ENCODE peak calls at places on chromosomes 16 and 17, in eight cellular contexts. One of them, this sample, is unnamed.

GRCh38 chr16:27920391-27920891 is 143.1 kb downstream of the GSG1L start:
- DNase-seq in uterus: no peak
- DNase-seq in head of caudate nucleus: peak; percentile 28
- DNase-seq in H7: peak; percentile 78
- DNase-seq in Right ventricle myocardium inferior: no peak
- DNase-seq in CD4-positive, CD25-positive, alpha-beta regulatory T cell: no peak
- DNase-seq in fibroblast of mammary gland: no peak
- DNase-seq in activated naive CD4-positive, alpha-beta T cell treated with anti-CD3 and anti-CD28 coated beads, Interleukin-2, amount 10 ng/mL, durations not matched to agents 7 days and 5 days: no peak
- DNase-seq in this sample: no peak

GRCh38 chr17:58378895-58379824 is 27.2 kb upstream of the SUPT4H1 start:
- DNase-seq in uterus: no peak
- DNase-seq in head of caudate nucleus: no peak
- DNase-seq in H7: no peak
- DNase-seq in Right ventricle myocardium inferior: no peak
- DNase-seq in CD4-positive, CD25-positive, alpha-beta regulatory T cell: no peak
- DNase-seq in fibroblast of mammary gland: no peak
- DNase-seq in activated naive CD4-positive, alpha-beta T cell treated with anti-CD3 and anti-CD28 coated beads, Interleukin-2, amount 10 ng/mL, durations not matched to agents 7 days and 5 days: peak; percentile 35
- DNase-seq in this sample: no peak

GRCh38 chr17:75589017-75589918 is 1.7 kb downstream of the MYO15B start:
- DNase-seq in uterus: peak; percentile 97
- DNase-seq in head of caudate nucleus: peak; percentile 96
- DNase-seq in H7: peak; percentile 100
- DNase-seq in Right ventricle myocardium inferior: peak; percentile 99
- DNase-seq in CD4-positive, CD25-positive, alpha-beta regulatory T cell: peak; percentile 92
- DNase-seq in fibroblast of mammary gland: peak; percentile 56
- DNase-seq in activated naive CD4-positive, alpha-beta T cell treated with anti-CD3 and anti-CD28 coated beads, Interleukin-2, amount 10 ng/mL, durations not matched to agents 7 days and 5 days: peak; percentile 98
- DNase-seq in this sample: peak; percentile 86

GRCh38 chr17:15782809-15783208 is 50.7 kb downstream of the TBC1D26 start:
- DNase-seq in uterus: peak; percentile 68
- DNase-seq in head of caudate nucleus: peak; percentile 3
- DNase-seq in H7: peak; percentile 38
- DNase-seq in Right ventricle myocardium inferior: peak; percentile 85
- DNase-seq in CD4-positive, CD25-positive, alpha-beta regulatory T cell: no peak
- DNase-seq in fibroblast of mammary gland: peak; percentile 43
- DNase-seq in activated naive CD4-positive, alpha-beta T cell treated with anti-CD3 and anti-CD28 coated beads, Interleukin-2, amount 10 ng/mL, durations not matched to agents 7 days and 5 days: peak; percentile 23
- DNase-seq in this sample: no peak

GRCh38 chr17:82193520-82194236 is 19.0 kb downstream of the CCDC57 start:
- DNase-seq in uterus: no peak
- DNase-seq in head of caudate nucleus: no peak
- DNase-seq in H7: no peak
- DNase-seq in Right ventricle myocardium inferior: no peak
- DNase-seq in CD4-positive, CD25-positive, alpha-beta regulatory T cell: no peak
- DNase-seq in fibroblast of mammary gland: no peak
- DNase-seq in activated naive CD4-positive, alpha-beta T cell treated with anti-CD3 and anti-CD28 coated beads, Interleukin-2, amount 10 ng/mL, durations not matched to agents 7 days and 5 days: no peak
- DNase-seq in this sample: no peak

GRCh38 chr17:68468785-68469184 is 11.5 kb upstream of the WIPI1 start:
- DNase-seq in uterus: no peak
- DNase-seq in head of caudate nucleus: no peak
- DNase-seq in H7: no peak
- DNase-seq in Right ventricle myocardium inferior: no peak
- DNase-seq in CD4-positive, CD25-positive, alpha-beta regulatory T cell: no peak
- DNase-seq in fibroblast of mammary gland: no peak
- DNase-seq in activated naive CD4-positive, alpha-beta T cell treated with anti-CD3 and anti-CD28 coated beads, Interleukin-2, amount 10 ng/mL, durations not matched to agents 7 days and 5 days: no peak
- DNase-seq in this sample: no peak

GRCh38 chr17:76039121-76039520 is 12.0 kb upstream of the EVPL start:
- DNase-seq in uterus: no peak
- DNase-seq in head of caudate nucleus: no peak
- DNase-seq in H7: peak; percentile 8
- DNase-seq in Right ventricle myocardium inferior: no peak
- DNase-seq in CD4-positive, CD25-positive, alpha-beta regulatory T cell: no peak
- DNase-seq in fibroblast of mammary gland: peak; percentile 35
- DNase-seq in activated naive CD4-positive, alpha-beta T cell treated with anti-CD3 and anti-CD28 coated beads, Interleukin-2, amount 10 ng/mL, durations not matched to agents 7 days and 5 days: no peak
- DNase-seq in this sample: no peak

GRCh38 chr17:12990041-12990808 is 27.6 kb downstream of the ELAC2 start:
- DNase-seq in uterus: no peak
- DNase-seq in head of caudate nucleus: no peak
- DNase-seq in H7: no peak
- DNase-seq in Right ventricle myocardium inferior: peak; percentile 85
- DNase-seq in CD4-positive, CD25-positive, alpha-beta regulatory T cell: no peak
- DNase-seq in fibroblast of mammary gland: no peak
- DNase-seq in activated naive CD4-positive, alpha-beta T cell treated with anti-CD3 and anti-CD28 coated beads, Interleukin-2, amount 10 ng/mL, durations not matched to agents 7 days and 5 days: no peak
- DNase-seq in this sample: no peak

GRCh38 chr16:14097182-14097951 is 26.2 kb downstream of the MRTFB start:
- DNase-seq in uterus: no peak
- DNase-seq in head of caudate nucleus: no peak
- DNase-seq in H7: no peak
- DNase-seq in Right ventricle myocardium inferior: no peak
- DNase-seq in CD4-positive, CD25-positive, alpha-beta regulatory T cell: no peak
- DNase-seq in fibroblast of mammary gland: no peak
- DNase-seq in activated naive CD4-positive, alpha-beta T cell treated with anti-CD3 and anti-CD28 coated beads, Interleukin-2, amount 10 ng/mL, durations not matched to agents 7 days and 5 days: no peak
- DNase-seq in this sample: no peak

GRCh38 chr17:74437702-74438101 is 5.8 kb downstream of the GPRC5C start:
- DNase-seq in uterus: no peak
- DNase-seq in head of caudate nucleus: no peak
- DNase-seq in H7: peak; percentile 87
- DNase-seq in Right ventricle myocardium inferior: no peak
- DNase-seq in CD4-positive, CD25-positive, alpha-beta regulatory T cell: no peak
- DNase-seq in fibroblast of mammary gland: peak; percentile 25
- DNase-seq in activated naive CD4-positive, alpha-beta T cell treated with anti-CD3 and anti-CD28 coated beads, Interleukin-2, amount 10 ng/mL, durations not matched to agents 7 days and 5 days: peak; percentile 45
- DNase-seq in this sample: no peak

GRCh38 chr17:5672815-5673430 is 88.6 kb upstream of the NLRP1 start:
- DNase-seq in uterus: no peak
- DNase-seq in head of caudate nucleus: no peak
- DNase-seq in H7: no peak
- DNase-seq in Right ventricle myocardium inferior: no peak
- DNase-seq in CD4-positive, CD25-positive, alpha-beta regulatory T cell: no peak
- DNase-seq in fibroblast of mammary gland: no peak
- DNase-seq in activated naive CD4-positive, alpha-beta T cell treated with anti-CD3 and anti-CD28 coated beads, Interleukin-2, amount 10 ng/mL, durations not matched to agents 7 days and 5 days: no peak
- DNase-seq in this sample: no peak

GRCh38 chr17:16044484-16044883 is 44.9 kb downstream of the TTC19 start:
- DNase-seq in uterus: no peak
- DNase-seq in head of caudate nucleus: no peak
- DNase-seq in H7: peak; percentile 13
- DNase-seq in Right ventricle myocardium inferior: no peak
- DNase-seq in CD4-positive, CD25-positive, alpha-beta regulatory T cell: no peak
- DNase-seq in fibroblast of mammary gland: no peak
- DNase-seq in activated naive CD4-positive, alpha-beta T cell treated with anti-CD3 and anti-CD28 coated beads, Interleukin-2, amount 10 ng/mL, durations not matched to agents 7 days and 5 days: no peak
- DNase-seq in this sample: no peak

GRCh38 chr16:3012828-3013420 is at the start of gene CLDN9:
- DNase-seq in uterus: no peak
- DNase-seq in head of caudate nucleus: peak; percentile 46
- DNase-seq in H7: peak; percentile 78
- DNase-seq in Right ventricle myocardium inferior: no peak
- DNase-seq in CD4-positive, CD25-positive, alpha-beta regulatory T cell: no peak
- DNase-seq in fibroblast of mammary gland: no peak
- DNase-seq in activated naive CD4-positive, alpha-beta T cell treated with anti-CD3 and anti-CD28 coated beads, Interleukin-2, amount 10 ng/mL, durations not matched to agents 7 days and 5 days: no peak
- DNase-seq in this sample: no peak

GRCh38 chr16:14616280-14616679 is 13.8 kb downstream of the PARN start:
- DNase-seq in uterus: no peak
- DNase-seq in head of caudate nucleus: no peak
- DNase-seq in H7: no peak
- DNase-seq in Right ventricle myocardium inferior: no peak
- DNase-seq in CD4-positive, CD25-positive, alpha-beta regulatory T cell: no peak
- DNase-seq in fibroblast of mammary gland: no peak
- DNase-seq in activated naive CD4-positive, alpha-beta T cell treated with anti-CD3 and anti-CD28 coated beads, Interleukin-2, amount 10 ng/mL, durations not matched to agents 7 days and 5 days: no peak
- DNase-seq in this sample: no peak

GRCh38 chr16:11234884-11235702 is 20.9 kb downstream of the SOCS1 start:
- DNase-seq in uterus: no peak
- DNase-seq in head of caudate nucleus: no peak
- DNase-seq in H7: no peak
- DNase-seq in Right ventricle myocardium inferior: no peak
- DNase-seq in CD4-positive, CD25-positive, alpha-beta regulatory T cell: no peak
- DNase-seq in fibroblast of mammary gland: no peak
- DNase-seq in activated naive CD4-positive, alpha-beta T cell treated with anti-CD3 and anti-CD28 coated beads, Interleukin-2, amount 10 ng/mL, durations not matched to agents 7 days and 5 days: no peak
- DNase-seq in this sample: no peak

This sample was measured in natural killer cell.